ENCODE peak calls at places on chromosomes 1 and 21, in nine cellular contexts. One of them, this sample, is unnamed.

GRCh38 chr21:31623664-31624063 is 35.8 kb upstream of the SOD1 start:
- DNase-seq in astrocyte of the spinal cord: no peak
- DNase-seq in kidney: no peak
- DNase-seq in GM12865: peak
- DNase-seq in cardiac fibroblast: no peak
- DNase-seq in bronchial epithelial cell: no peak
- DNase-seq in esophagus squamous epithelium: no peak
- DNase-seq in GM06990: no peak
- DNase-seq in uterus: no peak
- DNase-seq in this sample: no peak

GRCh38 chr1:169487561-169487960 is 1.8 kb upstream of the SLC19A2 start:
- DNase-seq in astrocyte of the spinal cord: no peak
- DNase-seq in kidney: no peak
- DNase-seq in GM12865: no peak
- DNase-seq in cardiac fibroblast: no peak
- DNase-seq in bronchial epithelial cell: no peak
- DNase-seq in esophagus squamous epithelium: no peak
- DNase-seq in GM06990: no peak
- DNase-seq in uterus: no peak
- DNase-seq in this sample: no peak

GRCh38 chr1:117828206-117828605 is 101.2 kb downstream of the GDAP2 start:
- DNase-seq in astrocyte of the spinal cord: peak
- DNase-seq in kidney: peak
- DNase-seq in GM12865: no peak
- DNase-seq in cardiac fibroblast: peak
- DNase-seq in bronchial epithelial cell: no peak
- DNase-seq in esophagus squamous epithelium: no peak
- DNase-seq in GM06990: no peak
- DNase-seq in uterus: peak
- DNase-seq in this sample: no peak

GRCh38 chr21:36554411-36555157 is 74.7 kb upstream of the CLDN14 start:
- DNase-seq in astrocyte of the spinal cord: no peak
- DNase-seq in kidney: no peak
- DNase-seq in GM12865: no peak
- DNase-seq in cardiac fibroblast: no peak
- DNase-seq in bronchial epithelial cell: no peak
- DNase-seq in esophagus squamous epithelium: no peak
- DNase-seq in GM06990: no peak
- DNase-seq in uterus: no peak
- DNase-seq in this sample: no peak

GRCh38 chr21:33127154-33127893 is 57.4 kb downstream of the OLIG1 start:
- DNase-seq in astrocyte of the spinal cord: peak
- DNase-seq in kidney: no peak
- DNase-seq in GM12865: peak
- DNase-seq in cardiac fibroblast: peak
- DNase-seq in bronchial epithelial cell: peak
- DNase-seq in esophagus squamous epithelium: no peak
- DNase-seq in GM06990: no peak
- DNase-seq in uterus: peak
- DNase-seq in this sample: peak

GRCh38 chr1:172352435-172352834 is 68.0 kb upstream of the C1orf105 start:
- DNase-seq in astrocyte of the spinal cord: peak
- DNase-seq in kidney: no peak
- DNase-seq in GM12865: no peak
- DNase-seq in cardiac fibroblast: peak
- DNase-seq in bronchial epithelial cell: peak
- DNase-seq in esophagus squamous epithelium: no peak
- DNase-seq in GM06990: no peak
- DNase-seq in uterus: no peak
- DNase-seq in this sample: no peak

GRCh38 chr1:28056129-28056925 is 32.1 kb downstream of the EYA3 start:
- DNase-seq in astrocyte of the spinal cord: no peak
- DNase-seq in kidney: no peak
- DNase-seq in GM12865: peak
- DNase-seq in cardiac fibroblast: no peak
- DNase-seq in bronchial epithelial cell: peak
- DNase-seq in esophagus squamous epithelium: no peak
- DNase-seq in GM06990: peak
- DNase-seq in uterus: no peak
- DNase-seq in this sample: no peak

GRCh38 chr1:58783090-58783992 is 506 bp downstream of the JUN start:
- DNase-seq in astrocyte of the spinal cord: peak
- DNase-seq in kidney: peak
- DNase-seq in GM12865: peak
- DNase-seq in cardiac fibroblast: peak
- DNase-seq in bronchial epithelial cell: no peak
- DNase-seq in esophagus squamous epithelium: peak
- DNase-seq in GM06990: no peak
- DNase-seq in uterus: no peak
- DNase-seq in this sample: no peak

GRCh38 chr1:100626397-100626796 is 88.5 kb downstream of the GPR88 start:
- DNase-seq in astrocyte of the spinal cord: peak
- DNase-seq in kidney: no peak
- DNase-seq in GM12865: peak
- DNase-seq in cardiac fibroblast: no peak
- DNase-seq in bronchial epithelial cell: no peak
- DNase-seq in esophagus squamous epithelium: no peak
- DNase-seq in GM06990: no peak
- DNase-seq in uterus: no peak
- DNase-seq in this sample: no peak

GRCh38 chr1:224203243-224204016 is 20.4 kb downstream of the DEGS1 start:
- DNase-seq in astrocyte of the spinal cord: peak
- DNase-seq in kidney: peak
- DNase-seq in GM12865: peak
- DNase-seq in cardiac fibroblast: peak
- DNase-seq in bronchial epithelial cell: no peak
- DNase-seq in esophagus squamous epithelium: no peak
- DNase-seq in GM06990: no peak
- DNase-seq in uterus: no peak
- DNase-seq in this sample: no peak

GRCh38 chr1:159000627-159001026 is 9.1 kb upstream of the IFI16 start:
- DNase-seq in astrocyte of the spinal cord: peak
- DNase-seq in kidney: peak
- DNase-seq in GM12865: no peak
- DNase-seq in cardiac fibroblast: peak
- DNase-seq in bronchial epithelial cell: peak
- DNase-seq in esophagus squamous epithelium: no peak
- DNase-seq in GM06990: no peak
- DNase-seq in uterus: peak
- DNase-seq in this sample: no peak

GRCh38 chr1:234605983-234606730 is 3.8 kb downstream of the IRF2BP2 start:
- DNase-seq in astrocyte of the spinal cord: peak
- DNase-seq in kidney: no peak
- DNase-seq in GM12865: peak
- DNase-seq in cardiac fibroblast: peak
- DNase-seq in bronchial epithelial cell: no peak
- DNase-seq in esophagus squamous epithelium: no peak
- DNase-seq in GM06990: no peak
- DNase-seq in uterus: no peak
- DNase-seq in this sample: no peak

GRCh38 chr1:165635329-165635728 is 4.3 kb downstream of the MGST3 start:
- DNase-seq in astrocyte of the spinal cord: no peak
- DNase-seq in kidney: no peak
- DNase-seq in GM12865: peak
- DNase-seq in cardiac fibroblast: no peak
- DNase-seq in bronchial epithelial cell: no peak
- DNase-seq in esophagus squamous epithelium: no peak
- DNase-seq in GM06990: no peak
- DNase-seq in uterus: no peak
- DNase-seq in this sample: no peak

GRCh38 chr1:3427711-3428704 is 26.5 kb upstream of the ARHGEF16 start:
- DNase-seq in astrocyte of the spinal cord: no peak
- DNase-seq in kidney: peak
- DNase-seq in GM12865: no peak
- DNase-seq in cardiac fibroblast: no peak
- DNase-seq in bronchial epithelial cell: no peak
- DNase-seq in esophagus squamous epithelium: no peak
- DNase-seq in GM06990: no peak
- DNase-seq in uterus: no peak
- DNase-seq in this sample: no peak

DNA sequence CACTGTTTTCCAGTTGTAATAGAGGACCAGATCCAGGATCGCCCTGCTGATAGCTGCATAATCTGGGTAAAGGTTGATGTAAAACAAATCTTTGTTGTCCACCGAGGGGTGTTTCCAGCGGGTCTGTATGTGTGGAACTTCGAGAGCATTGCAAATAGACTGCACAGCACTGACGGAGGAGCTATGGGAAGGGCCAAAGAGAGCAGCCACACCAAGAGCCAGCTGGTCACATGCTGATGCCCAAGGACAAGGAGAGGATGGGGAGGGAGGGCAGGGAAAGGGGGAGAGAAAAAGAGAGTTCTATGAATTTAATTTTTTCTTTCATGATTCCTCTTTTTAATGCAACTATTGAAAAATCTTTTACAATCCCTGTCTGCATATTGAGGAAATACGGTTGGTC is 250.0 kb downstream of the GRIK1 start:
- DNase-seq in astrocyte of the spinal cord: no peak
- DNase-seq in kidney: no peak
- DNase-seq in GM12865: no peak
- DNase-seq in cardiac fibroblast: no peak
- DNase-seq in bronchial epithelial cell: no peak
- DNase-seq in esophagus squamous epithelium: no peak
- DNase-seq in GM06990: no peak
- DNase-seq in uterus: no peak
- DNase-seq in this sample: no peak
- H3K4me3 ChIP-seq in astrocyte of the spinal cord: no peak
- H3K4me3 ChIP-seq in kidney: no peak
- H3K4me3 ChIP-seq in GM12865: no peak
- H3K4me3 ChIP-seq in cardiac fibroblast: no peak
- H3K4me3 ChIP-seq in bronchial epithelial cell: no peak
- H3K4me3 ChIP-seq in esophagus squamous epithelium: no peak
- H3K4me3 ChIP-seq in GM06990: no peak
- H3K4me3 ChIP-seq in uterus: no peak
- H3K4me3 ChIP-seq in this sample: no peak

GRCh38 chr1:184838374-184838995 is 83.8 kb upstream of the EDEM3 start:
- DNase-seq in astrocyte of the spinal cord: peak
- DNase-seq in kidney: no peak
- DNase-seq in GM12865: no peak
- DNase-seq in cardiac fibroblast: peak
- DNase-seq in bronchial epithelial cell: peak
- DNase-seq in esophagus squamous epithelium: no peak
- DNase-seq in GM06990: no peak
- DNase-seq in uterus: peak
- DNase-seq in this sample: no peak
- TF ChIP-seq CTCF in astrocyte of the spinal cord: no peak
- TF ChIP-seq CTCF in kidney: no peak
- TF ChIP-seq CTCF in GM12865: no peak
- TF ChIP-seq CTCF in cardiac fibroblast: peak
- TF ChIP-seq CTCF in bronchial epithelial cell: no peak
- TF ChIP-seq CTCF in esophagus squamous epithelium: no peak
- TF ChIP-seq CTCF in GM06990: no peak
- TF ChIP-seq CTCF in uterus: no peak
- TF ChIP-seq CTCF in this sample: no peak

GRCh38 chr1:93679546-93679945 is 2.1 kb downstream of the BCAR3 start:
- DNase-seq in astrocyte of the spinal cord: no peak
- DNase-seq in kidney: no peak
- DNase-seq in GM12865: no peak
- DNase-seq in cardiac fibroblast: peak
- DNase-seq in bronchial epithelial cell: no peak
- DNase-seq in esophagus squamous epithelium: no peak
- DNase-seq in GM06990: no peak
- DNase-seq in uterus: no peak
- DNase-seq in this sample: no peak
- H3K4me3 ChIP-seq in astrocyte of the spinal cord: peak
- H3K4me3 ChIP-seq in kidney: no peak
- H3K4me3 ChIP-seq in GM12865: no peak
- H3K4me3 ChIP-seq in cardiac fibroblast: peak
- H3K4me3 ChIP-seq in bronchial epithelial cell: no peak
- H3K4me3 ChIP-seq in esophagus squamous epithelium: no peak
- H3K4me3 ChIP-seq in GM06990: no peak
- H3K4me3 ChIP-seq in uterus: no peak
- H3K4me3 ChIP-seq in this sample: no peak

DNA sequence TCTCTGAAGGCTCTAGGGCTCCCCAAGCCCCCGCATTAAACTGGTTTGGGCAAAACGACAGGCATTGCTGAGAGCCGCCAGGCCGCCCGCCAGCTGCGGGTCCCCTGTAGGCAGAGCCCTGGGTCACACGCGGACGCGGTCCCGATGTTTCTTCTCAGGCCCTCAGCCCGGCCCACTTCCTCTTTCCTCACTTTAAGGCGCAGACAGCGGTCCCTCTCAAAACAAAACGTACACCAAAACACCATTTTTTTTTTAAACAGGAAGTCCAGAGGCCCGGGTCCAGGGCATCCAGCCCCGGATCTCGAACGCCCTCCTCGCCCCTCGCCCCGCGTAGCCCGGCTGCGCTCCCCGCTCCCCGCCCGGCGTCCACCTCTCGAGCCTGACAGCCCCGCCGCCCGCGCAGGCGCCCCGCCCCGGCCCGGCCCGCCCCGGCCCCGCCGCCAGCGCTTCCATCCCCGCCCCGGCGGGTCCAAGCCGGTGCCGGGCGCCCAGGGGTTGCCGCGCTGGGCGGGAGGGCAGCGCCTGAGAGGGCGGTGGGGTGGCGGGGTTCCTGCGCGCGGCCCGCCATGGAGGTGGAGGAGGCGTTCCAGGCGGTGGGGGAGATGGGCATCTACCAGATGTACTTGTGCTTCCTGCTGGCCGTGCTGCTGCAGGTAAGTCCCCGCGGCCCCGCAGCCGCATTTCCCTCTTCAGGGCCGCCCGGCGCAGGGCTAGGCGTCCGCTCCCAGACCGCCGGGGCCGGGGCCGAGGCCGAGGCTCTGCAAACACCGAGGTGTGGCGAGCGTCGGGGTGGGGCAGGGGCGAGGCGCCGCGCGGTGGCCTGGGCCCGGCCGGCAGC is at the start of gene SLC22A15:
- DNase-seq in astrocyte of the spinal cord: peak
- DNase-seq in kidney: peak
- DNase-seq in GM12865: peak
- DNase-seq in cardiac fibroblast: peak
- DNase-seq in bronchial epithelial cell: peak
- DNase-seq in esophagus squamous epithelium: peak
- DNase-seq in GM06990: peak
- DNase-seq in uterus: peak
- DNase-seq in this sample: no peak
- TF ChIP-seq CTCF in astrocyte of the spinal cord: no peak
- TF ChIP-seq CTCF in kidney: no peak
- TF ChIP-seq CTCF in GM12865: no peak
- TF ChIP-seq CTCF in cardiac fibroblast: no peak
- TF ChIP-seq CTCF in bronchial epithelial cell: no peak
- TF ChIP-seq CTCF in esophagus squamous epithelium: no peak
- TF ChIP-seq CTCF in GM06990: no peak
- TF ChIP-seq CTCF in uterus: no peak
- TF ChIP-seq CTCF in this sample: no peak

DNA sequence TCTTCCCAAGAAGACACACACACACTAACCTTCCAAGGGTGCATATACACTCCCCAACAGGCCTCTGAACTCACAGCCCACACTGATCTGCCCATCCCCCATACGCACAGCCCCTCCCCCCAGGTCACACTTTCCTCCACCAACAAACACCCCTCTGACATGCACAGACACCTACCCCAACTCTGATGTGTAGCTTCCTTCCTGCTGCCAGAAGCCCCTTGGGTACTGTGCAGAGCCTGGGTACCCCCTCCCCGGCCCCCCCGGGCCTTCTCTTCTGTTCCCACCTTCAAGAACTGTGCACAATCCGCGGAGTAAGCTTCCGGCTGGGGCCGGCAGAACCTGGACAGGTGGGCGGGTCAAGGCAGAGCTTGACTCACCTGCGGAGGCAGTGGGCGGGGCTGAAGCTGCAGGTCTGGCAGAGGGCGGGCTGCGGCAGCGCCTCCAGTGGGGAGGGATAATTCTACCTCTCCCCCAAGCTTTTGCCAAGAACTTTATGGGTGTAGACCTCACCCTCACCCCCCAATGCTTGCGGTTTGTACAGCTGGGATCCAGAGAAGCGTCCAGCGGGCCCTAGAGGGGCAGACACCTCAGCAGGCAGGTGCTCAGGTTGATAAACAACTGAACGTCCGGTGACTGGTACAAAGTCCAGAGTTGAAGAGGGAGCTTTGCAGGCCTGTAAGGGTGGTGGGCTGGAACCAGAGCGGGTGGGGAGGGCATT is at the start of gene C1orf210:
- DNase-seq in astrocyte of the spinal cord: no peak
- DNase-seq in kidney: peak
- DNase-seq in GM12865: no peak
- DNase-seq in cardiac fibroblast: no peak
- DNase-seq in bronchial epithelial cell: peak
- DNase-seq in esophagus squamous epithelium: no peak
- DNase-seq in GM06990: no peak
- DNase-seq in uterus: no peak
- DNase-seq in this sample: no peak
- H3K4me3 ChIP-seq in astrocyte of the spinal cord: no peak
- H3K4me3 ChIP-seq in kidney: peak
- H3K4me3 ChIP-seq in GM12865: no peak
- H3K4me3 ChIP-seq in cardiac fibroblast: no peak
- H3K4me3 ChIP-seq in bronchial epithelial cell: peak
- H3K4me3 ChIP-seq in esophagus squamous epithelium: peak
- H3K4me3 ChIP-seq in GM06990: no peak
- H3K4me3 ChIP-seq in uterus: no peak
- H3K4me3 ChIP-seq in this sample: no peak

This sample was measured in GM12864.